ENCODE peak calls at places on chromosome 14, in seven cellular contexts. M, Z, J, K, A, T and X are unnamed samples.

GRCh38 chr14:104876251-104876699 is 11.2 kb downstream of the CEP170B start:
- DNase-seq in K (no peak), J (no peak), T (peak; percentile 44), A (no peak), Z (peak; percentile 71), M (no peak), X (no peak)

GRCh38 chr14:89256951-89257350 is 160.1 kb downstream of the FOXN3 start:
- DNase-seq in J (no peak), M (no peak), Z (no peak), K (no peak), A (no peak), T (no peak), X (no peak)

GRCh38 chr14:64971890-64972785 is at the start of gene RAB15:
- DNase-seq in Z (peak; percentile 40), M (no peak), T (no peak), J (peak; percentile 32), A (no peak), K (no peak), X (no peak)

GRCh38 chr14:69354383-69355154 is 43.5 kb downstream of the ERH start:
- DNase-seq in J (peak; percentile 75), Z (peak; percentile 30), K (no peak), A (no peak), T (no peak), M (no peak), X (no peak)

GRCh38 chr14:104350463-104351185 is 212.2 kb downstream of the KIF26A start:
- DNase-seq in A (no peak), T (no peak), M (no peak), Z (no peak), J (no peak), K (peak; percentile 76), X (no peak)

GRCh38 chr14:64932231-64932630 is 10.3 kb downstream of the GPX2 start:
- DNase-seq in A (no peak), Z (no peak), T (no peak), M (no peak), K (no peak), J (no peak), X (no peak)

GRCh38 chr14:97456958-97457357 is 659.8 kb downstream of the VRK1 start:
- DNase-seq in T (no peak), M (no peak), J (no peak), A (no peak), K (no peak), Z (no peak), X (no peak)

GRCh38 chr14:75370416-75371205 is 57.2 kb upstream of the JDP2 start:
- DNase-seq in A (no peak), J (no peak), Z (no peak), M (no peak), T (no peak), K (no peak), X (no peak)

GRCh38 chr14:94971750-94972149 is 185.6 kb downstream of the DICER1 start:
- DNase-seq in K (peak; percentile 75), M (no peak), A (no peak), J (peak; percentile 38), T (peak; percentile 8), Z (no peak), X (peak; percentile 12)
- H3K4me3 ChIP-seq in K (no peak overlapping the region), M (no peak overlapping the region), A (no peak overlapping the region), J (no peak overlapping the region), T (no peak overlapping the region), Z (no peak overlapping the region), X (no peak overlapping the region)

GRCh38 chr14:77023001-77023996 is 5.2 kb downstream of the IRF2BPL start:
- DNase-seq in J (peak; percentile 63), T (peak; percentile 57), A (no peak), Z (peak; percentile 65), K (peak; percentile 78), M (no peak), X (no peak)
- TF ChIP-seq CTCF in J (peak; percentile 28), T (peak; percentile 36), A (no peak), Z (peak; percentile 34), K (no peak), M (no peak), X (peak; percentile 51)

GRCh38 chr14:61751475-61751989 is 10.7 kb upstream of the SNAPC1 start:
- DNase-seq in K (no peak), Z (no peak), A (no peak), T (no peak), J (no peak), M (no peak), X (no peak)
- H3K4me3 ChIP-seq in K (peak overlapping the region; percentile 51), Z (peak overlapping the region; percentile 65), A (peak overlapping the region; percentile 79), T (no peak overlapping the region), J (peak overlapping the region; percentile 70), M (no peak overlapping the region), X (peak overlapping the region; percentile 20)

DNA sequence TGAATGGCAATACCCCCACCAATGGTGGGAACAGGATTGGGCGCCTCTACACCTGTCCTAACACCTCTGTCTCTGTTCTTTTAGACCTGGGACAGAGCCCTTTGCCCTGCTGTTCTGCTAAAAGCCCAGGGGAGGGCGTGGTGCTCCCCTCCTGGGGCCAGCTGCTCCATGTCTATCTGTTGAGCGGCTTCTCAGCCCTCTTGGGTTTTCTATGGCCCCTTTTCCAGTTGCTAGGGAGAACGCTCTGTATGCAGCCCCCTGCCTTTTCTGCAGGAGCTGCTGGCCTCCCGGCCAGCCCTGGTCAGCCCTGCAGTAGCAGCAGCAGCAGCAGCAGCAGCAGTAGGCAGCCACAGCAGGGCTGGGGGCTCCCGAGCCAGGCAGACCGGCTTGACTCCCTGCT is 1.2 kb downstream of the RTL1 start:
- DNase-seq in K (no peak), A (peak; percentile 20), Z (no peak), J (no peak), T (no peak), M (no peak), X (no peak)
- TF ChIP-seq CTCF in K (no peak), A (no peak), Z (no peak), J (no peak), T (no peak), M (no peak), X (peak; percentile 34)

GRCh38 chr14:20781805-20782204 is 737 bp downstream of the RNASE6 start:
- DNase-seq in T (no peak), A (no peak), K (no peak), J (no peak), Z (no peak), M (no peak), X (no peak)
- H3K4me3 ChIP-seq in T (no peak overlapping the region), A (no peak overlapping the region), K (no peak overlapping the region), J (peak overlapping the region; percentile 31), Z (no peak overlapping the region), M (no peak overlapping the region), X (no peak overlapping the region)

DNA sequence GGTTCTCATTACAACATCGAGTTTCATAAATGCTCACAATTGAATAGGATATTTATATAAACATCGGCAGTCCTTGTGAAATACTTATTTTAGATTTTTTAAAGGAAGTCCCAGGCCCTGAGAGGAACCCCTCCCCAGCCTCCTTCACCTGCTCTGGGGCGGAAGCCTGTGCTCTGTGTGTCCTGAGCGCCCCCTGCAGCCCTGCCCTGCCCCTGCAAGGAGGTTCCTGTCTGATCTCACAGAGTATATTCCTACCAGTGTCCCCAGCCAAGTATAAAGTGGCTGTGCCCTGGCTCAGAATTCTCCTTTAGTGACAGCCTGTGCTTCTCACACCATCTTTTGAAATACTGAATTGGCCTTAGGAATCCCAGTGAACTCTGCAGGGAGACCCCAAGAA is 659.5 kb downstream of the TMEM121 start:
- DNase-seq in K (no peak), M (no peak), Z (no peak), A (no peak), T (no peak), J (peak; percentile 41), X (no peak)
- TF ChIP-seq CTCF in K (no peak), M (no peak), Z (no peak), A (no peak), T (no peak), J (no peak), X (no peak)

DNA sequence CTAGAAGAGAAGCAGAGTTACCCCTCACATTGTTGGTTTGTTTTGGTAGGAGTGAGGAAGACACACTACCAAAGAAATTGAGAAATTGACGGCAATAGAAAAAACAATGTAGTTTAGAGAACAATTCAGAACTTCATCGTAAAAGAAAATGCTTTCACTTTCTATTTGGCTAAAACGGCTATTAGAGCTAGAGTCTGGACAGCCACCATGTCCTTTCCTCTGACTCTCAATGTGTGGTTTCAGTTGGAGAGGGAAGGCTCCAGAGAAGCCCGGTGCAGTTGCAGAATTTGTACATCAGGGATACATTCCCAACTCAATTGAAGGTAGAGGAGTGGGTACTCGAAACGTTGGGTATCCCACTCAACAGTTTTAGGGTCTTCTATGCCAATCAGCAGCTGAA is 535.3 kb downstream of the GALC start:
- DNase-seq in T (no peak), K (no peak), A (no peak), Z (no peak), M (no peak), J (no peak), X (no peak)
- H3K4me3 ChIP-seq in T (no peak overlapping the region), K (peak overlapping the region; percentile 1), A (no peak overlapping the region), Z (no peak overlapping the region), M (no peak overlapping the region), J (peak overlapping the region; percentile 10), X (no peak overlapping the region)

DNA sequence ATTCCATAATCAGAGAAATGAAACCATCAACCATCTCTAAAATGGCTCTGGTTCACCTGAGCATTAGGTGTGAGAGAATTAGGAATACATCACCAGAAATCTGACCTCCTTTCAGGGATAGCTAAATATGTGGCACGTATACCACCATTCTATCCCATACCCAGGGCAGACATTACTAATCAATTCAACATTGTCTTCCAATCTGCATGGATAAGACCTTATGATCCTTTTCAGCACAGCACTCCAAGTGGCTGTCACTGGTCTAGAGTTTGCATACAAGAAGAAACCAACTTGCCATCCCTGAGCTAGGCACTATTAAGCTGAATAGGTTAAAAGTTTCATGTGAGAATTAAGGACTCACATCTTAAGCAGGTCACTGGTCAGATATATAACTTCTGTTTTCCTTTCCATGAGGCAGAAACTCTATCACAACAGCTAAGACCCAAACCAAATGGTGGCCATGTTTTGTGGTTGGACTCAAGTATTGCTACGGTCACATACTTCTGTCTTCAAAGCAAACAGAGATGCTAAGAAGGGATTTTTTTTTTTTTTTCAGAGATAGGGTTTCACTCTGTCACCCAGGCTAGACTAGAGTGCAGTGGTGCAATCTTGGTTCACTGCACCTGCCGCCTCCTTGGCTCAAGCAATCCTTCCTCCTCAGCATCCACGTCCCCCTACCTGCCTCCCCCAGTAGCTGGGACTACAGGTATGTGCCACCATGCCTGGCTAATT is 249.0 kb downstream of the DPF3 start:
- DNase-seq in A (no peak), K (no peak), Z (no peak), J (no peak), M (no peak), T (no peak), X (no peak)
- TF ChIP-seq CTCF in A (no peak), K (no peak), Z (no peak), J (no peak), M (no peak), T (peak; percentile 14), X (no peak)

DNA sequence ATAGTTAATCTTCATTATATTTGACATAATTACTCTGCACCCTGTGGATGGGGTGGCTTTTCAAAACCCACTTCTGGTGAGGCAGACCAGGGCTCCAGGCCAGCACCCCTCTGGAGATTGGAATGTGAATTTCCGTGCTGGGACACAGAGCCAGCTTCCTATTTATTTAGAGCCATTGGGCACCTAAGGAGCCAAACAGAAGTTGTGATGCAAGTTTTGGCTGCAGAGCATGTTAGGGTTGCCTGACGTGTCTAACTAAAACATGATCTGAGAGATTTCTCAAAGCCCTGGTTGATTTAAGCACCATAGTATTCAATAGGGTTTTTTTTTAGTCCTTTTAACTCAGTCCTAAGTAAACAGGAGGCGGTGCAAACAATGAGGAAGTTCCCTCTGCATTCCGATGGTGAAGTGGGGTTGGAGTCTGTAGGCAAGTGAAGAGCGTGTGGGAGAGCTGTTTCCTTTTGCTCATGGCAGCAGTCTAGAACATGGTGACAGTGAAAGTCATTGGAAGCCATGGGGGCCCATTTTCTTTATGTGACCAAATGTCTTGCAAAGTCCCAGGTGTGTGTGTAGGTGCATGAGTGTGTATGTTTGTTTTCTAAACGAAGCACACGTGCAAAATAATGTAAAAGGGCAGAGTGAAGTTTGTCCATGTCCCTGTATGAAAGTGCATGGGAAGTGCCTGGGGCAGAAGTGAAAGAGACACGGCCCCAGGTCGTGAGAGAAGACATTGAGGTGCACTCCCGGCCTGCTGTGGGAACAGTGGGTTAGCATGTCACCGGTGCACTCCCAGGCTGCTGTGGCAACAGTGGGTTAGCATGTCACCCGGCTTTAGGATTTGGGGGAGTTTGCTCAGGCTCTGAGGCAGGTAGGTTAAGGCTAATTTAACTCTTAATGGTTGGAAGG is 117.7 kb downstream of the PRKCH start:
- DNase-seq in K (peak; percentile 20), A (peak; percentile 75), Z (peak; percentile 88), T (peak; percentile 82), J (peak; percentile 36), M (peak; percentile 7), X (peak; percentile 82)
- H3K4me3 ChIP-seq in K (no peak overlapping the region), A (no peak overlapping the region), Z (no peak overlapping the region), T (no peak overlapping the region), J (peak overlapping the region; percentile 8), M (no peak overlapping the region), X (no peak overlapping the region)